ENCODE peak calls at places on chromosomes 4 and X, in four cellular contexts. L is K562, G is GM12878, Y is HepG2. W is an unnamed sample.

GRCh38 chr4:116217781-116218180 is 867.6 kb downstream of the TRAM1L1 start:
- DNase-seq in G (no peak), Y (no peak), L (no peak), W (no peak)

GRCh38 chr4:150140774-150141400 is 62.6 kb downstream of the DCLK2 start:
- DNase-seq in Y (no peak), L (no peak), G (no peak), W (no peak)

GRCh38 chr4:7330031-7330596 is 104.6 kb downstream of the PSAPL1 start:
- DNase-seq in Y (no peak), L (no peak), G (no peak), W (no peak)

GRCh38 chr4:139392797-139393196 is 61.1 kb upstream of the RAB33B start:
- DNase-seq in G (no peak), Y (no peak), L (no peak), W (no peak)

GRCh38 chr4:2793920-2794706 is 1.2 kb downstream of the SH3BP2 start:
- DNase-seq in L (no peak), Y (peak), G (no peak), W (no peak)

GRCh38 chrX:99242001-99242400 is 1168.1 kb downstream of the PCDH19 start:
- DNase-seq in L (no peak), Y (no peak), G (no peak), W (no peak)

GRCh38 chr4:141045848-141046247 is 87.4 kb downstream of the RNF150 start:
- DNase-seq in G (no peak), L (no peak), Y (no peak), W (no peak)

GRCh38 chr4:88007304-88008132 is at the start of gene PKD2:
- DNase-seq in L (peak), Y (no peak), G (no peak), W (peak)

GRCh38 chr4:82431026-82431745 is 796 bp downstream of the ENOPH1 start:
- DNase-seq in G (no peak), Y (no peak), L (no peak), W (peak)

GRCh38 chr4:76744253-76744921 is 153.6 kb downstream of the SOWAHB start:
- DNase-seq in L (no peak), G (no peak), Y (no peak), W (no peak)

GRCh38 chrX:39821011-39821708 is 276.6 kb downstream of the BCOR start:
- DNase-seq in G (no peak), Y (no peak), L (no peak), W (peak)

GRCh38 chrX:56069299-56069941 is 162.7 kb upstream of the KLF8 start:
- DNase-seq in G (no peak), L (no peak), Y (no peak), W (no peak)

GRCh38 chr4:83599183-83599582 is 63.3 kb downstream of the GPAT3 start:
- DNase-seq in L (peak), G (no peak), Y (peak), W (peak)

GRCh38 chrX:38036471-38036870 is 30.1 kb downstream of the SYTL5 start:
- DNase-seq in Y (no peak), L (no peak), G (no peak), W (no peak)

GRCh38 chr4:37244583-37245390 is at the start of gene NWD2:
- DNase-seq in Y (no peak), L (no peak), G (no peak), W (peak)

GRCh38 chr4:35365186-35365585 is 879.1 kb downstream of the ARAP2 start:
- DNase-seq in L (no peak), Y (no peak), G (no peak), W (no peak)

GRCh38 chr4:5044341-5044740 is 6.9 kb upstream of the STK32B start:
- DNase-seq in L (no peak), Y (no peak), G (no peak), W (no peak)

GRCh38 chr4:183026701-183027100 is 72.4 kb upstream of the WWC2 start:
- DNase-seq in G (no peak), L (no peak), Y (no peak), W (no peak)

GRCh38 chr4:60034371-60034770 is 1165.8 kb upstream of the ADGRL3 start:
- DNase-seq in G (no peak), Y (no peak), L (no peak), W (no peak)

GRCh38 chr4:168840988-168841681 is 168.9 kb downstream of the CBR4 start:
- DNase-seq in G (no peak), L (no peak), Y (no peak), W (no peak)

GRCh38 chr4:87038837-87039715 is 104.3 kb downstream of the AFF1 start:
- DNase-seq in Y (no peak), G (no peak), L (no peak), W (peak)

GRCh38 chrX:11257711-11258110 is 35.5 kb upstream of the AMELX start:
- DNase-seq in L (no peak), G (no peak), Y (no peak), W (no peak)

GRCh38 chr4:47040828-47041227 is 9.5 kb downstream of the GABRB1 start:
- DNase-seq in Y (no peak), L (no peak), G (no peak), W (no peak)

GRCh38 chr4:183429489-183429888 is 14.9 kb upstream of the CDKN2AIP start:
- DNase-seq in L (no peak), G (no peak), Y (no peak), W (no peak)

GRCh38 chrX:31166416-31166815 is 94.6 kb upstream of the FTHL17 start:
- DNase-seq in Y (no peak), L (no peak), G (no peak), W (no peak)

GRCh38 chr4:87419578-87420249 is 2.7 kb upstream of the NUDT9 start:
- DNase-seq in G (no peak), L (no peak), Y (peak), W (no peak)

GRCh38 chr4:169229571-169230028 is 41.2 kb downstream of the SH3RF1 start:
- DNase-seq in L (no peak), G (no peak), Y (no peak), W (no peak)

GRCh38 chr4:122152699-122153328 is 683 bp downstream of the BLTP1 start:
- DNase-seq in Y (peak), G (no peak), L (peak), W (peak)

GRCh38 chrX:102651242-102651967 is at the start of gene GPRASP1:
- DNase-seq in Y (no peak), L (no peak), G (no peak), W (no peak)

GRCh38 chrX:49264460-49264859 is at the start of gene FOXP3:
- DNase-seq in G (no peak), Y (no peak), L (no peak), W (no peak)

GRCh38 chr4:6461301-6462165 is 10.9 kb downstream of the PPP2R2C start:
- DNase-seq in Y (no peak), L (no peak), G (no peak), W (no peak)

DNA sequence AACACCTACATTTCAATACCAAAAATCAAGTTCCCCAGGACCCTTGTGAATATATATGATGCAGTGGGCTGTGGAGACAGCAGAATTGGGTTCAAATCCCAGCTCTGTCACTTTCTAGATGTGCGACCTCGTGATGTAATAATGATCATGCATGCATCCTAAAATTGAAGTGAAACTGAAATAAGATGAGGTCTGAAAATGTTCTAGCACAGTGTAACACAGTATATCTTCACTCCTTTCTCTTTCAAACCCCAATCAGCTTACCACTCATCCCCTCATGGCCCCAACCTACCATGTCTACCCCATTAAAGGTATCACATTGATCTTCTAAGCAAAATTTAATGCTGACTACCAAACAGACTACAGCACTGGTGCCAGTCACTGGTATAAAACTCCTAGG is 69.9 kb upstream of the BRS3 start:
- DNase-seq in L (no peak), G (no peak), Y (no peak), W (no peak)
- TF ChIP-seq BHLHE40 in L (no peak), G (no peak), Y (no peak), W (no peak)

GRCh38 chrX:42515939-42516338 is 262.0 kb downstream of the PPP1R2C start:
- DNase-seq in G (no peak), L (no peak), Y (no peak), W (no peak)
- TF ChIP-seq FOXK2 in G (no peak), L (no peak), Y (no peak), W (no peak)

GRCh38 chrX:74291577-74291963 is 12.4 kb upstream of the ZCCHC13 start:
- DNase-seq in G (no peak), Y (no peak), L (peak), W (no peak)
- TF ChIP-seq BHLHE40 in G (no peak), Y (no peak), L (no peak), W (no peak)

DNA sequence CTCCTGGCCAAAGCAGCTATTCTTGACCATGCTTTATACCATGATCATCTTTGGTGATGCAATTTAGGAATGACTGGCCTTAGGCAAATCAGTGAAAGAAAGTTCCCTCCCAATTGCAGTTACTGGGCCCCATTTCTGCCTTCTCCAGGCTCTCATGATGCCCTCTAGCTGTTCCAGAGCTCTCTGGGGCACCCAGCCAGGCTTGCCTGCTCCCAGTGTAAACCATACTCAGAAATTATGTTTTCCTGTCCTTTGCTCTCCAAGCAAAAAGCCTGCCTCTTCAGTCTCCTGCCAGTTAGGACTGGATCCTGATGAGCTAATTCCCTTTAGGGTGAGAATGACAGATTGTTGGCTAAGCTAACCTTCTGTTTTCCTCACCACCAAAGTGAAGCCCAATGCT is 85.3 kb upstream of the RBPJ start:
- DNase-seq in G (no peak), Y (no peak), L (no peak), W (no peak)
- TF ChIP-seq FOXK2 in G (no peak), Y (no peak), L (no peak), W (no peak)

GRCh38 chr4:137896221-137896737 is 345.9 kb downstream of the SLC7A11 start:
- DNase-seq in Y (no peak), G (no peak), L (no peak), W (no peak)

GRCh38 chr4:137890802-137891201 is 351.3 kb downstream of the SLC7A11 start:
- DNase-seq in G (no peak), L (no peak), Y (no peak), W (no peak)

DNA sequence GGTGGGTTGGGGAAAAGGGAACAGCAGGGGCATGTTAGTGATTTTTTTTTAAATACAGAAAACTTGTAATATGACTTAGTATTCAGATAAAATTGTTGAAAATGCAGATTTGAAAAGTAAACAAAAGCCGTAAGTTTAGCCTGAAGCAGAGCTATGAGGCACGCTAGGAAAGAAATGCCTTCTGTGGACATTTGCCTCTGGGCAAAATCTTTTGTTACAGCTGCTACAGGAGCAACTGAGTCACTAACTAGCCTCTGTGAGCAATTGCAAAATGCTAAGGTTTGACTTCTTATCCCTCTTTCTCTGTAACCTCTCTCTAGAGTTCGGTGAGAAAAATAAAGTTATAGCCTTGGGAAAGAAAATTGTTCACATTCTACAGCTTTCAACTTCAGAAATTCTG is 350.0 kb downstream of the SLC7A11 start:
- DNase-seq in G (no peak), Y (no peak), L (no peak), W (no peak)
- TF ChIP-seq BHLHE40 in G (no peak), Y (no peak), L (no peak), W (no peak)

GRCh38 chrX:32293962-32294708 is 917.2 kb downstream of the DMD start:
- DNase-seq in L (no peak), Y (no peak), G (no peak), W (no peak)
- TF ChIP-seq FOXK2 in L (no peak), Y (no peak), G (no peak), W (no peak)

GRCh38 chr4:78004270-78004669 is 52.9 kb upstream of the FRAS1 start:
- DNase-seq in L (no peak), G (no peak), Y (no peak), W (no peak)

DNA sequence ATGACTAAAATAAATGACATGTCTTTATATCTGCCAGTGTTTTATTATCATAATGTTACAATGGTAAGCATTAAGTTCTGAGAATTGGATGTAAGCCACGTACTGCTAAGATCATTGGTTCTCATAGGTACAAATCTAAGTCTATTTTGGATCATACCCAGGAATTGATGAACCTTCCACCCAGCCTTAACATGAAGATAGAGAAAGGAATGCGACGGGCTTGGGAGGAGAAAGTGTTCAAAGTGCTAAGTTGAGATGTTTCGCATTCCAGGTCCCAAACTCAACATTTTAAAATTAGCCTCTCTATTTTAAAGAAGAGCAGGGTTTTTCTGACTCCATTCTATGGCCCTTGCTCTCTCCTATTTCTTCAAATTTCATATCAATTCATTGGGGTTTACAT is 54.9 kb upstream of the FRAS1 start:
- DNase-seq in L (no peak), G (no peak), Y (peak), W (no peak)
- TF ChIP-seq BHLHE40 in L (no peak), G (no peak), Y (no peak), W (no peak)

W was measured in HEK293T.